ENCODE peak calls at places on chromosome 5, in five cellular contexts. One of them, this sample, is unnamed.

GRCh38 chr5:93924628-93925027 is 183.2 kb upstream of the POU5F2 start:
- DNase-seq in A549: no peak
- DNase-seq in endothelial cell of umbilical vein: no peak
- DNase-seq in K562: no peak
- DNase-seq in GM12878: no peak
- DNase-seq in this sample: no peak

GRCh38 chr5:136191304-136192014 is 1.5 kb downstream of the SMIM32 start:
- DNase-seq in A549: no peak
- DNase-seq in endothelial cell of umbilical vein: peak; percentile 35
- DNase-seq in K562: no peak
- DNase-seq in GM12878: no peak
- DNase-seq in this sample: peak; percentile 22

GRCh38 chr5:167813381-167813780 is 478.1 kb upstream of the WWC1 start:
- DNase-seq in A549: no peak
- DNase-seq in endothelial cell of umbilical vein: no peak
- DNase-seq in K562: no peak
- DNase-seq in GM12878: no peak
- DNase-seq in this sample: no peak

GRCh38 chr5:60687927-60688720 is 11.8 kb downstream of the DEPDC1B start:
- DNase-seq in A549: peak; percentile 50
- DNase-seq in endothelial cell of umbilical vein: peak; percentile 32
- DNase-seq in K562: no peak
- DNase-seq in GM12878: no peak
- DNase-seq in this sample: peak; percentile 24

GRCh38 chr5:34866989-34867471 is 28.1 kb downstream of the TTC23L start:
- DNase-seq in A549: no peak
- DNase-seq in endothelial cell of umbilical vein: no peak
- DNase-seq in K562: peak; percentile 72
- DNase-seq in GM12878: no peak
- DNase-seq in this sample: no peak

GRCh38 chr5:129591508-129592160 is 131.5 kb downstream of the ADAMTS19 start:
- DNase-seq in A549: no peak
- DNase-seq in endothelial cell of umbilical vein: no peak
- DNase-seq in K562: no peak
- DNase-seq in GM12878: no peak
- DNase-seq in this sample: no peak

GRCh38 chr5:97164846-97165245 is 18.2 kb downstream of the RIOK2 start:
- DNase-seq in A549: no peak
- DNase-seq in endothelial cell of umbilical vein: no peak
- DNase-seq in K562: no peak
- DNase-seq in GM12878: no peak
- DNase-seq in this sample: no peak

GRCh38 chr5:159094745-159095144 is 5.0 kb downstream of the EBF1 start:
- DNase-seq in A549: peak; percentile 73
- DNase-seq in endothelial cell of umbilical vein: peak; percentile 11
- DNase-seq in K562: peak; percentile 47
- DNase-seq in GM12878: no peak
- DNase-seq in this sample: peak; percentile 93

GRCh38 chr5:522899-523657 is 1.2 kb downstream of the SLC9A3 start:
- DNase-seq in A549: peak; percentile 35
- DNase-seq in endothelial cell of umbilical vein: no peak
- DNase-seq in K562: no peak
- DNase-seq in GM12878: no peak
- DNase-seq in this sample: no peak

GRCh38 chr5:107381189-107381856 is 289.4 kb downstream of the EFNA5 start:
- DNase-seq in A549: peak; percentile 80
- DNase-seq in endothelial cell of umbilical vein: no peak
- DNase-seq in K562: no peak
- DNase-seq in GM12878: no peak
- DNase-seq in this sample: no peak

GRCh38 chr5:19322716-19323485 is 665.1 kb downstream of the CDH18 start:
- DNase-seq in A549: peak; percentile 14
- DNase-seq in endothelial cell of umbilical vein: no peak
- DNase-seq in K562: no peak
- DNase-seq in GM12878: no peak
- DNase-seq in this sample: no peak

GRCh38 chr5:114221807-114222206 is 140.1 kb upstream of the KCNN2 start:
- DNase-seq in A549: no peak
- DNase-seq in endothelial cell of umbilical vein: no peak
- DNase-seq in K562: no peak
- DNase-seq in GM12878: no peak
- DNase-seq in this sample: no peak

GRCh38 chr5:119393746-119394145 is 37.9 kb downstream of the TNFAIP8 start:
- DNase-seq in A549: no peak
- DNase-seq in endothelial cell of umbilical vein: peak; percentile 76
- DNase-seq in K562: no peak
- DNase-seq in GM12878: no peak
- DNase-seq in this sample: no peak

GRCh38 chr5:6395621-6396020 is 17.3 kb upstream of the MED10 start:
- DNase-seq in A549: no peak
- DNase-seq in endothelial cell of umbilical vein: no peak
- DNase-seq in K562: no peak
- DNase-seq in GM12878: no peak
- DNase-seq in this sample: no peak

GRCh38 chr5:128252794-128253193 is 169.2 kb downstream of the SLC12A2 start:
- DNase-seq in A549: no peak
- DNase-seq in endothelial cell of umbilical vein: peak; percentile 32
- DNase-seq in K562: no peak
- DNase-seq in GM12878: no peak
- DNase-seq in this sample: no peak

GRCh38 chr5:91212336-91213092 is 170.6 kb downstream of the ARRDC3 start:
- DNase-seq in A549: no peak
- DNase-seq in endothelial cell of umbilical vein: no peak
- DNase-seq in K562: no peak
- DNase-seq in GM12878: no peak
- DNase-seq in this sample: no peak

GRCh38 chr5:174324680-174325079 is 279.2 kb downstream of the NSG2 start:
- DNase-seq in A549: no peak
- DNase-seq in endothelial cell of umbilical vein: no peak
- DNase-seq in K562: no peak
- DNase-seq in GM12878: no peak
- DNase-seq in this sample: no peak

GRCh38 chr5:173278172-173278571 is 43.2 kb upstream of the NKX2-5 start:
- DNase-seq in A549: no peak
- DNase-seq in endothelial cell of umbilical vein: no peak
- DNase-seq in K562: no peak
- DNase-seq in GM12878: no peak
- DNase-seq in this sample: no peak

GRCh38 chr5:88660947-88661869 is 221.8 kb downstream of the MEF2C start:
- DNase-seq in A549: peak; percentile 87
- DNase-seq in endothelial cell of umbilical vein: peak; percentile 51
- DNase-seq in K562: peak; percentile 40
- DNase-seq in GM12878: no peak
- DNase-seq in this sample: peak; percentile 94

GRCh38 chr5:134464988-134465855 is 53.5 kb upstream of the CDKN2AIPNL start:
- DNase-seq in A549: no peak
- DNase-seq in endothelial cell of umbilical vein: no peak
- DNase-seq in K562: peak; percentile 10
- DNase-seq in GM12878: peak; percentile 43
- DNase-seq in this sample: no peak

GRCh38 chr5:104184264-104184663 is 621.7 kb upstream of the NUDT12 start:
- DNase-seq in A549: no peak
- DNase-seq in endothelial cell of umbilical vein: no peak
- DNase-seq in K562: no peak
- DNase-seq in GM12878: no peak
- DNase-seq in this sample: no peak

GRCh38 chr5:143401253-143401845 is 2.1 kb downstream of the NR3C1 start:
- DNase-seq in A549: no peak
- DNase-seq in endothelial cell of umbilical vein: peak; percentile 39
- DNase-seq in K562: no peak
- DNase-seq in GM12878: no peak
- DNase-seq in this sample: no peak

GRCh38 chr5:32794086-32794485 is 83.0 kb downstream of the NPR3 start:
- DNase-seq in A549: no peak
- DNase-seq in endothelial cell of umbilical vein: no peak
- DNase-seq in K562: no peak
- DNase-seq in GM12878: no peak
- DNase-seq in this sample: no peak

GRCh38 chr5:19256036-19256435 is 732.0 kb downstream of the CDH18 start:
- DNase-seq in A549: no peak
- DNase-seq in endothelial cell of umbilical vein: no peak
- DNase-seq in K562: no peak
- DNase-seq in GM12878: no peak
- DNase-seq in this sample: no peak

GRCh38 chr5:143311428-143311827 is 92.1 kb downstream of the NR3C1 start:
- DNase-seq in A549: no peak
- DNase-seq in endothelial cell of umbilical vein: peak; percentile 83
- DNase-seq in K562: no peak
- DNase-seq in GM12878: no peak
- DNase-seq in this sample: peak; percentile 35

GRCh38 chr5:161895510-161895909 is 47.6 kb downstream of the GABRA1 start:
- DNase-seq in A549: no peak
- DNase-seq in endothelial cell of umbilical vein: no peak
- DNase-seq in K562: no peak
- DNase-seq in GM12878: no peak
- DNase-seq in this sample: no peak

GRCh38 chr5:179008667-179009066 is 13.5 kb upstream of the GRM6 start:
- DNase-seq in A549: no peak
- DNase-seq in endothelial cell of umbilical vein: no peak
- DNase-seq in K562: no peak
- DNase-seq in GM12878: no peak
- DNase-seq in this sample: peak; percentile 8

GRCh38 chr5:95621839-95622629 is 2.1 kb downstream of the GPR150 start:
- DNase-seq in A549: no peak
- DNase-seq in endothelial cell of umbilical vein: no peak
- DNase-seq in K562: no peak
- DNase-seq in GM12878: no peak
- DNase-seq in this sample: peak; percentile 59

GRCh38 chr5:173643964-173644363 is 27.5 kb upstream of the BOD1 start:
- DNase-seq in A549: no peak
- DNase-seq in endothelial cell of umbilical vein: no peak
- DNase-seq in K562: no peak
- DNase-seq in GM12878: peak; percentile 44
- DNase-seq in this sample: no peak

GRCh38 chr5:55572011-55572410 is 37.2 kb upstream of the PLPP1 start:
- DNase-seq in A549: no peak
- DNase-seq in endothelial cell of umbilical vein: no peak
- DNase-seq in K562: no peak
- DNase-seq in GM12878: no peak
- DNase-seq in this sample: no peak

GRCh38 chr5:31149072-31149471 is 44.4 kb upstream of the CDH6 start:
- DNase-seq in A549: no peak
- DNase-seq in endothelial cell of umbilical vein: no peak
- DNase-seq in K562: no peak
- DNase-seq in GM12878: no peak
- DNase-seq in this sample: peak; percentile 8

GRCh38 chr5:93805616-93806393 is 64.4 kb upstream of the POU5F2 start:
- DNase-seq in A549: no peak
- DNase-seq in endothelial cell of umbilical vein: no peak
- DNase-seq in K562: no peak
- DNase-seq in GM12878: no peak
- DNase-seq in this sample: no peak

GRCh38 chr5:32193591-32193990 is 19.5 kb upstream of the GOLPH3 start:
- DNase-seq in A549: no peak
- DNase-seq in endothelial cell of umbilical vein: peak; percentile 98
- DNase-seq in K562: no peak
- DNase-seq in GM12878: no peak
- DNase-seq in this sample: peak; percentile 90

GRCh38 chr5:171535162-171535561 is 115.7 kb downstream of the FGF18 start:
- DNase-seq in A549: no peak
- DNase-seq in endothelial cell of umbilical vein: no peak
- DNase-seq in K562: no peak
- DNase-seq in GM12878: no peak
- DNase-seq in this sample: no peak

DNA sequence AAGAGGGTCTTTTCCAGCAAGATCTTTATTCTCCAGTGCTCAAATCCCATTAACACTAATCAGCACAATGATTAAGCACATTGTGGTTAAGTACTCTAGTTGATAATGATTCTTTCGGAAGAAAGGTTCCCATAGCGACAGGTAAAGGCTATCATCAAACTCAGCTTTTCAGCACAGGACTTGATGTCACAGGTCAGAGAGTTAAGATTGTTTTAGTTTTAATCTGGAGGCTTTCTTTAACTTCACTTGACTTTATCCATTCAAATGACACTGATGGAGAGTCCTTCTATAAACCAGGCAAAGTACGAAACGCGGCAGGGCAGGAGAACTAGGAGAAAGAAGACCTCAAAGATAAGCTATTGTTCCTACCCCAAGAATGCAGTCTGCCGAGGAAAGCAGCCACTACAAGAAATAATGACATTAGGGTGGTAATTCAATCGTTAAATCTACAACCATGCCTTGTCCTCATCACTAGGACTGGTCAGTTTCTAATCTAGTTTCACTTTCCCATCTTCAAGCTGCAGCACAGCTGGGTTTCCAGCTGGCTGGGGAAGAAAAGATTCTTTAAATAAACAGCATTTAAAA is 4.6 kb downstream of the NRG2 start:
- DNase-seq in A549: no peak
- DNase-seq in endothelial cell of umbilical vein: peak; percentile 48
- DNase-seq in K562: no peak
- DNase-seq in GM12878: no peak
- DNase-seq in this sample: no peak
- TF ChIP-seq MYC in A549: no peak
- TF ChIP-seq MYC in endothelial cell of umbilical vein: no peak
- TF ChIP-seq MYC in K562: no peak
- TF ChIP-seq MYC in GM12878: no peak
- TF ChIP-seq MYC in this sample: no peak

GRCh38 chr5:112210430-112211005 is 208.6 kb downstream of the EPB41L4A start:
- DNase-seq in A549: peak; percentile 9
- DNase-seq in endothelial cell of umbilical vein: peak; percentile 63
- DNase-seq in K562: no peak
- DNase-seq in GM12878: no peak
- DNase-seq in this sample: peak; percentile 24
- TF ChIP-seq CTCF in A549: peak; percentile 76
- TF ChIP-seq CTCF in endothelial cell of umbilical vein: peak; percentile 66
- TF ChIP-seq CTCF in K562: peak; percentile 46
- TF ChIP-seq CTCF in GM12878: peak; percentile 48
- TF ChIP-seq CTCF in this sample: peak; percentile 47

GRCh38 chr5:66565878-66566277 is 30.3 kb upstream of the MAST4 start:
- DNase-seq in A549: no peak
- DNase-seq in endothelial cell of umbilical vein: no peak
- DNase-seq in K562: no peak
- DNase-seq in GM12878: no peak
- DNase-seq in this sample: peak; percentile 4
- H3K4me3 ChIP-seq in A549: no peak overlapping the region
- H3K4me3 ChIP-seq in endothelial cell of umbilical vein: no peak overlapping the region
- H3K4me3 ChIP-seq in K562: no peak overlapping the region
- H3K4me3 ChIP-seq in GM12878: no peak overlapping the region
- H3K4me3 ChIP-seq in this sample: no peak overlapping the region

GRCh38 chr5:38448553-38449350 is 107.7 kb downstream of the LIFR start:
- DNase-seq in A549: no peak
- DNase-seq in endothelial cell of umbilical vein: no peak
- DNase-seq in K562: no peak
- DNase-seq in GM12878: no peak
- DNase-seq in this sample: no peak

GRCh38 chr5:38445374-38446028 is 110.9 kb downstream of the LIFR start:
- DNase-seq in A549: no peak
- DNase-seq in endothelial cell of umbilical vein: peak; percentile 9
- DNase-seq in K562: no peak
- DNase-seq in GM12878: no peak
- DNase-seq in this sample: no peak

GRCh38 chr5:38446029-38446522 is 110.4 kb downstream of the LIFR start:
- DNase-seq in A549: no peak
- DNase-seq in endothelial cell of umbilical vein: no peak
- DNase-seq in K562: no peak
- DNase-seq in GM12878: no peak
- DNase-seq in this sample: no peak

GRCh38 chr5:38450627-38451371 is 105.6 kb downstream of the LIFR start:
- DNase-seq in A549: no peak
- DNase-seq in endothelial cell of umbilical vein: peak; percentile 71
- DNase-seq in K562: no peak
- DNase-seq in GM12878: no peak
- DNase-seq in this sample: no peak

GRCh38 chr5:38447786-38448185 is 108.7 kb downstream of the LIFR start:
- DNase-seq in A549: no peak
- DNase-seq in endothelial cell of umbilical vein: no peak
- DNase-seq in K562: no peak
- DNase-seq in GM12878: no peak
- DNase-seq in this sample: no peak
- TF ChIP-seq MYC in A549: no peak
- TF ChIP-seq MYC in endothelial cell of umbilical vein: no peak
- TF ChIP-seq MYC in K562: no peak
- TF ChIP-seq MYC in GM12878: no peak
- TF ChIP-seq MYC in this sample: no peak

This sample was measured in NB4.